ENCODE peak calls at places on chromosomes 12 and 14, in eight cellular contexts. Y, X, S, T, H, O, C and R are unnamed samples.

GRCh38 chr12:91127751-91128150 is 16.5 kb upstream of the LUM start:
- DNase-seq in Y (no peak), X (peak; percentile 52), S (no peak), T (no peak), H (no peak), O (peak; percentile 61), C (no peak), R (no peak)

GRCh38 chr12:92482599-92482998 is 220.2 kb upstream of the PLEKHG7 start:
- DNase-seq in Y (no peak), X (no peak), S (no peak), T (no peak), H (no peak), O (no peak), C (no peak), R (no peak)

GRCh38 chr14:31934767-31935266 is 142.3 kb upstream of the ARHGAP5 start:
- DNase-seq in Y (peak; percentile 68), X (peak; percentile 74), S (no peak), T (no peak), H (peak; percentile 49), O (peak; percentile 41), C (no peak), R (peak; percentile 32)

GRCh38 chr12:68976304-68976915 is 43.4 kb upstream of the CPM start:
- DNase-seq in Y (peak; percentile 39), X (no peak), S (no peak), T (no peak), H (no peak), O (no peak), C (no peak), R (no peak)

GRCh38 chr12:53726946-53727309 is 324 bp downstream of the CALCOCO1 start:
- DNase-seq in Y (no peak), X (peak; percentile 44), S (no peak), T (no peak), H (no peak), O (peak; percentile 34), C (no peak), R (no peak)

GRCh38 chr14:33707751-33708150 is 243.1 kb downstream of the EGLN3 start:
- DNase-seq in Y (no peak), X (no peak), S (no peak), T (no peak), H (no peak), O (no peak), C (no peak), R (no peak)

GRCh38 chr14:90302529-90303303 is 29.0 kb downstream of the NRDE2 start:
- DNase-seq in Y (no peak), X (peak; percentile 20), S (no peak), T (no peak), H (no peak), O (no peak), C (no peak), R (no peak)

GRCh38 chr12:97404549-97404948 is 58.1 kb upstream of the RMST start:
- DNase-seq in Y (peak; percentile 64), X (peak; percentile 22), S (no peak), T (no peak), H (no peak), O (peak; percentile 6), C (no peak), R (peak; percentile 64)

GRCh38 chr12:109770861-109771670 is 57.4 kb downstream of the FAM222A start:
- DNase-seq in Y (no peak), X (no peak), S (no peak), T (peak; percentile 26), H (peak; percentile 29), O (no peak), C (no peak), R (no peak)

GRCh38 chr14:102452302-102452701 is 57.3 kb downstream of the ANKRD9 start:
- DNase-seq in Y (no peak), X (no peak), S (no peak), T (no peak), H (no peak), O (no peak), C (no peak), R (no peak)

GRCh38 chr12:79358716-79359341 is 331.9 kb downstream of the PAWR start:
- DNase-seq in Y (no peak), X (no peak), S (no peak), T (no peak), H (no peak), O (no peak), C (no peak), R (no peak)

GRCh38 chr12:120599672-120600537 is 18.7 kb upstream of the POP5 start:
- DNase-seq in Y (no peak), X (no peak), S (no peak), T (no peak), H (no peak), O (no peak), C (no peak), R (no peak)

GRCh38 chr14:51704465-51705050 is 52.8 kb downstream of the FRMD6 start:
- DNase-seq in Y (no peak), X (no peak), S (no peak), T (no peak), H (no peak), O (no peak), C (no peak), R (peak; percentile 6)

GRCh38 chr14:31382221-31382620 is 38.1 kb downstream of the HEATR5A start:
- DNase-seq in Y (no peak), X (no peak), S (no peak), T (no peak), H (no peak), O (no peak), C (no peak), R (no peak)

GRCh38 chr12:20549115-20549719 is 145.9 kb upstream of the SLCO1C1 start:
- DNase-seq in Y (peak; percentile 31), X (peak; percentile 74), S (no peak), T (no peak), H (peak; percentile 60), O (peak; percentile 56), C (no peak), R (peak; percentile 35)

GRCh38 chr14:51872396-51872795 is 12.0 kb downstream of the GNG2 start:
- DNase-seq in Y (no peak), X (no peak), S (no peak), T (no peak), H (no peak), O (no peak), C (no peak), R (no peak)

GRCh38 chr12:57569858-57570257 is 20.0 kb downstream of the KIF5A start:
- DNase-seq in Y (no peak), X (no peak), S (no peak), T (no peak), H (no peak), O (no peak), C (no peak), R (no peak)

GRCh38 chr14:93648440-93649168 is 139.7 kb downstream of the PRIMA1 start:
- DNase-seq in Y (peak; percentile 29), X (no peak), S (no peak), T (no peak), H (no peak), O (no peak), C (no peak), R (peak; percentile 36)

GRCh38 chr14:105388110-105388951 is 10.0 kb upstream of the TEX22 start:
- DNase-seq in Y (no peak), X (no peak), S (no peak), T (peak; percentile 71), H (no peak), O (no peak), C (no peak), R (no peak)

DNA sequence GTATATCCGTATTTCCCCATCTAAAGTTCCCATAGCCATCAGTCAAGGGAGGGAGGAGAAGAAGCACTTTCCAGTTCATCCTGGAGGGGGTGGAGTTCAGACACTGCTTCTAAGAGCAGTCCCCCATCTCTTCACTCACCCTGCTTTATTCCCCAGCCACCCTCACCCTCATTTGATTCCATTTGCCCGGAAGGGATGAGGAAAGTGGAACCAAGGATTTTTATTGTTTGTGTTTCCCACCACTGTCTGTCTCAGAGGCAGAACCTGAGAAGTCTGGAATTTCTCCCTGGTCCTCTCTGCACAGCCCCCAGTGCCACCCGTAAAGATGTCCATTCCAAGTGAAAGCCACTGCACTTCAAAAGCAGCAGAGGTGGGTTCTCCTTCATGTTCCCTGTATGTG is 134.2 kb upstream of the HIF1A start:
- DNase-seq in Y (no peak), X (peak; percentile 85), S (no peak), T (no peak), H (no peak), O (peak; percentile 77), C (no peak), R (no peak)
- TF ChIP-seq CTCF in Y (no peak), X (peak; percentile 45), S (peak; percentile 42), T (no peak), H (no peak), O (peak; percentile 35), C (peak; percentile 39), R (no peak)

GRCh38 chr14:35515916-35516315 is 18.0 kb upstream of the INSM2 start:
- DNase-seq in Y (no peak), X (no peak), S (no peak), T (no peak), H (no peak), O (no peak), C (no peak), R (no peak)
- TF ChIP-seq CTCF in Y (no peak), X (no peak), S (no peak), T (no peak), H (no peak), O (no peak), C (no peak), R (no peak)

GRCh38 chr12:70618371-70618770 is 18.9 kb downstream of the PTPRB start:
- DNase-seq in Y (no peak), X (no peak), S (no peak), T (no peak), H (no peak), O (no peak), C (no peak), R (no peak)
- TF ChIP-seq CTCF in Y (no peak), X (no peak), S (no peak), T (no peak), H (no peak), O (no peak), C (no peak), R (no peak)

DNA sequence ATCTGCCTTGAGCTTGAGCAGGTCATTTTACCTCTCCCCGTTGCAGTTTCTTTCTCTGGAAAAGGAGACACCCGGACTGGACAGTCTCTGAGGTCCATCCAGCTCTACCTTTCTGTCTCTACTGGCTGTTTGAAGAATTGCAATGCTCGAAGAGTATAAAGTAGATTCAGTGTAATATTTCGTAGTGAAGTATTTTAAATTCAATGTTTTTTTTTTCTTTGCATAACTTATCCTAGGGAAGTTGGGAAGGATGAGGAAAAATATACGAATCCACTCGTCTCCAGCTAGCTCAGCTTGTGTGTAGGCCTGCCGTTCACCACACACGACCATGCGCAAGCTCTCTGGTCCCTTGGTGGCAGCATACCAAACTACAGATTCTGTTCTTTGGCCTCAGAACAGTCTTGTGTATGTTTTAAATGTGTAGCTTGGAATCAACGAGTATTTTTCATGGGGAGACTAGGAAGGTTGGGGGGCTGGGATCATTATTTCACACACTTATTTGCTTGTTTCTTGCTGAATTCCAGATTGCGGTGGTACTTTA is 307.9 kb downstream of the CACNA1C start:
- DNase-seq in Y (no peak), X (no peak), S (no peak), T (no peak), H (no peak), O (no peak), C (no peak), R (no peak)
- TF ChIP-seq CTCF in Y (no peak), X (peak; percentile 19), S (no peak), T (no peak), H (no peak), O (peak; percentile 10), C (peak; percentile 44), R (peak; percentile 53)

GRCh38 chr14:75306917-75307699 is 28.5 kb downstream of the FOS start:
- DNase-seq in Y (peak; percentile 21), X (no peak), S (no peak), T (no peak), H (no peak), O (peak; percentile 19), C (no peak), R (no peak)
- TF ChIP-seq CTCF in Y (no peak), X (peak; percentile 45), S (peak; percentile 34), T (no peak), H (no peak), O (peak; percentile 33), C (peak; percentile 49), R (no peak)

GRCh38 chr14:72553161-72553560 is 340.7 kb downstream of the DPF3 start:
- DNase-seq in Y (no peak), X (no peak), S (no peak), T (no peak), H (no peak), O (peak; percentile 17), C (no peak), R (no peak)
- TF ChIP-seq CTCF in Y (no peak), X (no peak), S (no peak), T (no peak), H (no peak), O (no peak), C (no peak), R (no peak)